ENCODE peak calls at places on chromosomes 4 and X, in nine cellular contexts. X is activated effector memory CD4-positive, alpha-beta T cell treated with anti-CD3 and anti-CD28 coated beads, Interleukin-2, amount 50 U/mL, for 16 hours; M is hepatic stellate cell; B is brain microvascular endothelial cell; E is adipocyte; V is GM18507; D is lower lobe of right lung; H is activated CD4-positive, alpha-beta T cell treated with anti-CD3 and anti-CD28 coated beads, Interleukin-2, amount 10 ng/mL, durations not matched to agents 7 days and 5 days; Y is body of pancreas. N is an unnamed sample.

GRCh38 chr4:90186229-90186628 is 59.0 kb downstream of the CCSER1 start:
- DNase-seq in B (no peak), V (no peak), M (no peak), X (no peak), D (no peak), H (no peak), E (no peak), Y (no peak), N (no peak)

GRCh38 chrX:95076449-95076848 is 1402.4 kb downstream of the FAM133A start:
- DNase-seq in E (peak; percentile 43), D (no peak), V (no peak), Y (no peak), B (peak; percentile 1), H (no peak), X (no peak), M (no peak), N (no peak)

GRCh38 chr4:155629183-155629825 is 37.3 kb upstream of the GUCY1A1 start:
- DNase-seq in X (no peak), E (peak; percentile 46), Y (no peak), B (peak; percentile 64), V (no peak), H (no peak), D (no peak), M (peak; percentile 14), N (no peak)

GRCh38 chr4:72302981-72303704 is 265.9 kb downstream of the ADAMTS3 start:
- DNase-seq in V (no peak), E (peak; percentile 66), B (peak; percentile 35), X (peak; percentile 69), M (peak; percentile 7), Y (peak; percentile 48), D (no peak), H (peak; percentile 50), N (no peak)

GRCh38 chrX:78540171-78540570 is 119.0 kb downstream of the RTL3 start:
- DNase-seq in X (no peak), V (no peak), B (no peak), Y (no peak), E (no peak), M (no peak), D (no peak), H (no peak), N (no peak)

GRCh38 chr4:123599920-123600394 is 203.4 kb downstream of the SPRY1 start:
- DNase-seq in Y (peak; percentile 75), D (peak; percentile 84), X (peak; percentile 69), E (peak; percentile 15), H (peak; percentile 53), M (no peak), V (peak; percentile 49), B (peak; percentile 45), N (no peak)

GRCh38 chr4:42881262-42881661 is 11.3 kb upstream of the GRXCR1 start:
- DNase-seq in D (no peak), Y (no peak), X (no peak), E (no peak), M (no peak), V (no peak), B (no peak), H (no peak), N (no peak)

GRCh38 chrX:40131644-40132376 is 34.1 kb upstream of the BCOR start:
- DNase-seq in Y (no peak), E (no peak), V (no peak), B (no peak), M (no peak), X (no peak), D (no peak), H (no peak), N (no peak)

GRCh38 chr4:37535872-37536271 is 150.3 kb downstream of the RELL1 start:
- DNase-seq in D (no peak), B (no peak), Y (no peak), X (no peak), E (no peak), V (no peak), M (no peak), H (no peak), N (no peak)

GRCh38 chr4:79331126-79331876 is 5.4 kb upstream of the NAA11 start:
- DNase-seq in V (no peak), M (no peak), E (no peak), B (peak; percentile 6), X (no peak), Y (no peak), D (no peak), H (no peak), N (no peak)

GRCh38 chr4:112514079-112514448 is 1.9 kb downstream of the NEUROG2 start:
- DNase-seq in E (no peak), D (no peak), B (no peak), X (no peak), V (no peak), M (no peak), Y (no peak), H (peak; percentile 18), N (no peak)

GRCh38 chr4:173334085-173334890 is at the start of gene HMGB2:
- DNase-seq in E (peak; percentile 100), Y (peak; percentile 100), D (peak; percentile 100), V (peak; percentile 97), B (peak; percentile 100), M (peak; percentile 97), X (peak; percentile 100), H (peak; percentile 100), N (peak; percentile 100)

GRCh38 chr4:74365761-74366160 is 816 bp downstream of the EREG start:
- DNase-seq in D (no peak), E (no peak), X (no peak), V (no peak), Y (peak; percentile 39), M (no peak), H (no peak), B (no peak), N (no peak)

N was measured in stromal cell of bone marrow.